ENCODE peak calls at places on chromosome 5, in eight cellular contexts. One of them, this sample, is unnamed.

GRCh38 chr5:150486402-150487198 is 21.3 kb upstream of the NDST1 start:
- DNase-seq in fibroblast of gingiva: peak
- DNase-seq in mesothelial cell of epicardium: peak
- DNase-seq in GM12891: peak
- DNase-seq in HFFc6: no peak
- DNase-seq in H54: no peak
- DNase-seq in astrocyte: peak
- DNase-seq in MCF 10A: peak
- DNase-seq in this sample: no peak

GRCh38 chr5:75460532-75460931 is 50.9 kb downstream of the CERT1 start:
- DNase-seq in fibroblast of gingiva: no peak
- DNase-seq in mesothelial cell of epicardium: no peak
- DNase-seq in GM12891: no peak
- DNase-seq in HFFc6: no peak
- DNase-seq in H54: no peak
- DNase-seq in astrocyte: no peak
- DNase-seq in MCF 10A: no peak
- DNase-seq in this sample: no peak

GRCh38 chr5:54313311-54314270 is 3.2 kb upstream of the ARL15 start:
- DNase-seq in fibroblast of gingiva: no peak
- DNase-seq in mesothelial cell of epicardium: no peak
- DNase-seq in GM12891: no peak
- DNase-seq in HFFc6: no peak
- DNase-seq in H54: no peak
- DNase-seq in astrocyte: no peak
- DNase-seq in MCF 10A: no peak
- DNase-seq in this sample: no peak

GRCh38 chr5:173029499-173029921 is 26.6 kb upstream of the CREBRF start:
- DNase-seq in fibroblast of gingiva: no peak
- DNase-seq in mesothelial cell of epicardium: no peak
- DNase-seq in GM12891: no peak
- DNase-seq in HFFc6: no peak
- DNase-seq in H54: no peak
- DNase-seq in astrocyte: no peak
- DNase-seq in MCF 10A: no peak
- DNase-seq in this sample: no peak

GRCh38 chr5:163172540-163173337 is 264.7 kb upstream of the CCNG1 start:
- DNase-seq in fibroblast of gingiva: no peak
- DNase-seq in mesothelial cell of epicardium: no peak
- DNase-seq in GM12891: no peak
- DNase-seq in HFFc6: no peak
- DNase-seq in H54: no peak
- DNase-seq in astrocyte: no peak
- DNase-seq in MCF 10A: no peak
- DNase-seq in this sample: no peak

GRCh38 chr5:59115345-59115744 is 532.5 kb downstream of the RAB3C start:
- DNase-seq in fibroblast of gingiva: peak
- DNase-seq in mesothelial cell of epicardium: no peak
- DNase-seq in GM12891: no peak
- DNase-seq in HFFc6: peak
- DNase-seq in H54: no peak
- DNase-seq in astrocyte: peak
- DNase-seq in MCF 10A: no peak
- DNase-seq in this sample: no peak

GRCh38 chr5:15031180-15031579 is 159.6 kb upstream of the ANKH start:
- DNase-seq in fibroblast of gingiva: no peak
- DNase-seq in mesothelial cell of epicardium: no peak
- DNase-seq in GM12891: no peak
- DNase-seq in HFFc6: no peak
- DNase-seq in H54: no peak
- DNase-seq in astrocyte: no peak
- DNase-seq in MCF 10A: no peak
- DNase-seq in this sample: no peak

GRCh38 chr5:154320690-154321089 is 125.1 kb upstream of the SAP30L start:
- DNase-seq in fibroblast of gingiva: no peak
- DNase-seq in mesothelial cell of epicardium: no peak
- DNase-seq in GM12891: no peak
- DNase-seq in HFFc6: no peak
- DNase-seq in H54: no peak
- DNase-seq in astrocyte: no peak
- DNase-seq in MCF 10A: no peak
- DNase-seq in this sample: no peak

GRCh38 chr5:74123928-74124327 is 497.9 kb downstream of the ARHGEF28 start:
- DNase-seq in fibroblast of gingiva: no peak
- DNase-seq in mesothelial cell of epicardium: no peak
- DNase-seq in GM12891: no peak
- DNase-seq in HFFc6: no peak
- DNase-seq in H54: no peak
- DNase-seq in astrocyte: no peak
- DNase-seq in MCF 10A: no peak
- DNase-seq in this sample: no peak

GRCh38 chr5:14153932-14154646 is 10.9 kb downstream of the TRIO start:
- DNase-seq in fibroblast of gingiva: peak
- DNase-seq in mesothelial cell of epicardium: no peak
- DNase-seq in GM12891: no peak
- DNase-seq in HFFc6: peak
- DNase-seq in H54: no peak
- DNase-seq in astrocyte: peak
- DNase-seq in MCF 10A: peak
- DNase-seq in this sample: no peak

GRCh38 chr5:180646289-180646962 is 3.0 kb downstream of the FLT4 start:
- DNase-seq in fibroblast of gingiva: no peak
- DNase-seq in mesothelial cell of epicardium: no peak
- DNase-seq in GM12891: no peak
- DNase-seq in HFFc6: no peak
- DNase-seq in H54: no peak
- DNase-seq in astrocyte: no peak
- DNase-seq in MCF 10A: no peak
- DNase-seq in this sample: no peak

GRCh38 chr5:147939431-147940114 is 33.2 kb upstream of the C5orf46 start:
- DNase-seq in fibroblast of gingiva: no peak
- DNase-seq in mesothelial cell of epicardium: no peak
- DNase-seq in GM12891: no peak
- DNase-seq in HFFc6: no peak
- DNase-seq in H54: peak
- DNase-seq in astrocyte: no peak
- DNase-seq in MCF 10A: peak
- DNase-seq in this sample: no peak

GRCh38 chr5:148846930-148847329 is 20.5 kb downstream of the ADRB2 start:
- DNase-seq in fibroblast of gingiva: no peak
- DNase-seq in mesothelial cell of epicardium: no peak
- DNase-seq in GM12891: no peak
- DNase-seq in HFFc6: peak
- DNase-seq in H54: no peak
- DNase-seq in astrocyte: peak
- DNase-seq in MCF 10A: peak
- DNase-seq in this sample: no peak

GRCh38 chr5:3027866-3028635 is 276.6 kb upstream of the IRX2 start:
- DNase-seq in fibroblast of gingiva: no peak
- DNase-seq in mesothelial cell of epicardium: no peak
- DNase-seq in GM12891: no peak
- DNase-seq in HFFc6: no peak
- DNase-seq in H54: no peak
- DNase-seq in astrocyte: no peak
- DNase-seq in MCF 10A: no peak
- DNase-seq in this sample: no peak

GRCh38 chr5:6108540-6108848 is 269.9 kb downstream of the MED10 start:
- DNase-seq in fibroblast of gingiva: no peak
- DNase-seq in mesothelial cell of epicardium: no peak
- DNase-seq in GM12891: no peak
- DNase-seq in HFFc6: no peak
- DNase-seq in H54: no peak
- DNase-seq in astrocyte: no peak
- DNase-seq in MCF 10A: no peak
- DNase-seq in this sample: no peak

GRCh38 chr5:73303139-73304079 is 130.4 kb downstream of the TMEM174 start:
- DNase-seq in fibroblast of gingiva: no peak
- DNase-seq in mesothelial cell of epicardium: peak
- DNase-seq in GM12891: no peak
- DNase-seq in HFFc6: no peak
- DNase-seq in H54: no peak
- DNase-seq in astrocyte: no peak
- DNase-seq in MCF 10A: no peak
- DNase-seq in this sample: no peak

GRCh38 chr5:39424751-39425524 is at the start of gene DAB2:
- DNase-seq in fibroblast of gingiva: peak
- DNase-seq in mesothelial cell of epicardium: peak
- DNase-seq in GM12891: peak
- DNase-seq in HFFc6: peak
- DNase-seq in H54: peak
- DNase-seq in astrocyte: peak
- DNase-seq in MCF 10A: peak
- DNase-seq in this sample: peak

GRCh38 chr5:8320244-8320643 is 451.3 kb downstream of the MTRR start:
- DNase-seq in fibroblast of gingiva: no peak
- DNase-seq in mesothelial cell of epicardium: no peak
- DNase-seq in GM12891: no peak
- DNase-seq in HFFc6: no peak
- DNase-seq in H54: no peak
- DNase-seq in astrocyte: no peak
- DNase-seq in MCF 10A: no peak
- DNase-seq in this sample: no peak

GRCh38 chr5:31479706-31480105 is 52.2 kb downstream of the DROSHA start:
- DNase-seq in fibroblast of gingiva: no peak
- DNase-seq in mesothelial cell of epicardium: no peak
- DNase-seq in GM12891: no peak
- DNase-seq in HFFc6: no peak
- DNase-seq in H54: no peak
- DNase-seq in astrocyte: no peak
- DNase-seq in MCF 10A: no peak
- DNase-seq in this sample: no peak

GRCh38 chr5:127097288-127097687 is 24.0 kb upstream of the C5orf63 start:
- DNase-seq in fibroblast of gingiva: no peak
- DNase-seq in mesothelial cell of epicardium: no peak
- DNase-seq in GM12891: no peak
- DNase-seq in HFFc6: no peak
- DNase-seq in H54: no peak
- DNase-seq in astrocyte: no peak
- DNase-seq in MCF 10A: no peak
- DNase-seq in this sample: no peak

GRCh38 chr5:141338538-141339306 is at the start of gene PCDHGA2:
- DNase-seq in fibroblast of gingiva: peak
- DNase-seq in mesothelial cell of epicardium: no peak
- DNase-seq in GM12891: no peak
- DNase-seq in HFFc6: peak
- DNase-seq in H54: no peak
- DNase-seq in astrocyte: peak
- DNase-seq in MCF 10A: peak
- DNase-seq in this sample: no peak

GRCh38 chr5:1227669-1228068 is 2.5 kb downstream of the SLC6A18 start:
- DNase-seq in fibroblast of gingiva: no peak
- DNase-seq in mesothelial cell of epicardium: no peak
- DNase-seq in GM12891: no peak
- DNase-seq in HFFc6: peak
- DNase-seq in H54: peak
- DNase-seq in astrocyte: no peak
- DNase-seq in MCF 10A: peak
- DNase-seq in this sample: no peak

GRCh38 chr5:166581827-166582226 is 1709.6 kb upstream of the WWC1 start:
- DNase-seq in fibroblast of gingiva: no peak
- DNase-seq in mesothelial cell of epicardium: no peak
- DNase-seq in GM12891: no peak
- DNase-seq in HFFc6: no peak
- DNase-seq in H54: no peak
- DNase-seq in astrocyte: peak
- DNase-seq in MCF 10A: peak
- DNase-seq in this sample: no peak

GRCh38 chr5:135608361-135608760 is 29.6 kb upstream of the CXCL14 start:
- DNase-seq in fibroblast of gingiva: no peak
- DNase-seq in mesothelial cell of epicardium: peak
- DNase-seq in GM12891: no peak
- DNase-seq in HFFc6: no peak
- DNase-seq in H54: no peak
- DNase-seq in astrocyte: no peak
- DNase-seq in MCF 10A: no peak
- DNase-seq in this sample: no peak

GRCh38 chr5:97629281-97629680 is 446.2 kb upstream of the RIOK2 start:
- DNase-seq in fibroblast of gingiva: peak
- DNase-seq in mesothelial cell of epicardium: no peak
- DNase-seq in GM12891: no peak
- DNase-seq in HFFc6: peak
- DNase-seq in H54: peak
- DNase-seq in astrocyte: peak
- DNase-seq in MCF 10A: peak
- DNase-seq in this sample: no peak

GRCh38 chr5:172534229-172535169 is 80.2 kb upstream of the SH3PXD2B start:
- DNase-seq in fibroblast of gingiva: no peak
- DNase-seq in mesothelial cell of epicardium: peak
- DNase-seq in GM12891: no peak
- DNase-seq in HFFc6: no peak
- DNase-seq in H54: no peak
- DNase-seq in astrocyte: no peak
- DNase-seq in MCF 10A: peak
- DNase-seq in this sample: no peak

GRCh38 chr5:11719888-11720481 is 184.3 kb downstream of the CTNND2 start:
- DNase-seq in fibroblast of gingiva: no peak
- DNase-seq in mesothelial cell of epicardium: no peak
- DNase-seq in GM12891: no peak
- DNase-seq in HFFc6: no peak
- DNase-seq in H54: peak
- DNase-seq in astrocyte: peak
- DNase-seq in MCF 10A: peak
- DNase-seq in this sample: peak

GRCh38 chr5:127492854-127493738 is 24.3 kb upstream of the PRRC1 start:
- DNase-seq in fibroblast of gingiva: peak
- DNase-seq in mesothelial cell of epicardium: no peak
- DNase-seq in GM12891: no peak
- DNase-seq in HFFc6: peak
- DNase-seq in H54: no peak
- DNase-seq in astrocyte: peak
- DNase-seq in MCF 10A: peak
- DNase-seq in this sample: no peak

GRCh38 chr5:81435023-81435422 is 41.1 kb upstream of the ACOT12 start:
- DNase-seq in fibroblast of gingiva: no peak
- DNase-seq in mesothelial cell of epicardium: no peak
- DNase-seq in GM12891: no peak
- DNase-seq in HFFc6: no peak
- DNase-seq in H54: no peak
- DNase-seq in astrocyte: no peak
- DNase-seq in MCF 10A: no peak
- DNase-seq in this sample: no peak

GRCh38 chr5:103224118-103224893 is 34.3 kb upstream of the MACIR start:
- DNase-seq in fibroblast of gingiva: peak
- DNase-seq in mesothelial cell of epicardium: no peak
- DNase-seq in GM12891: no peak
- DNase-seq in HFFc6: peak
- DNase-seq in H54: peak
- DNase-seq in astrocyte: peak
- DNase-seq in MCF 10A: peak
- DNase-seq in this sample: peak

GRCh38 chr5:176817864-176818377 is 7.6 kb downstream of the UNC5A start:
- DNase-seq in fibroblast of gingiva: no peak
- DNase-seq in mesothelial cell of epicardium: no peak
- DNase-seq in GM12891: peak
- DNase-seq in HFFc6: no peak
- DNase-seq in H54: peak
- DNase-seq in astrocyte: no peak
- DNase-seq in MCF 10A: no peak
- DNase-seq in this sample: no peak

GRCh38 chr5:60340326-60340725 is 359.6 kb downstream of the DEPDC1B start:
- DNase-seq in fibroblast of gingiva: no peak
- DNase-seq in mesothelial cell of epicardium: no peak
- DNase-seq in GM12891: no peak
- DNase-seq in HFFc6: no peak
- DNase-seq in H54: no peak
- DNase-seq in astrocyte: no peak
- DNase-seq in MCF 10A: no peak
- DNase-seq in this sample: no peak

This sample was measured in iPS DF 6.9.